ENCODE peak calls at places on chromosomes 6 and 20, in five cellular contexts. One of them, this sample, is unnamed.

GRCh38 chr20:54115172-54115854 is 44.9 kb upstream of the BCAS1 start:
- DNase-seq in A549: peak; percentile 77
- DNase-seq in psoas muscle: no peak
- DNase-seq in uterus: peak; percentile 33
- DNase-seq in endothelial cell of umbilical vein: no peak
- DNase-seq in this sample: no peak

GRCh38 chr6:14360565-14360964 is 243.0 kb downstream of the CD83 start:
- DNase-seq in A549: no peak
- DNase-seq in psoas muscle: no peak
- DNase-seq in uterus: no peak
- DNase-seq in endothelial cell of umbilical vein: no peak
- DNase-seq in this sample: no peak

GRCh38 chr20:20780127-20780822 is 67.8 kb upstream of the RALGAPA2 start:
- DNase-seq in A549: no peak
- DNase-seq in psoas muscle: peak; percentile 91
- DNase-seq in uterus: no peak
- DNase-seq in endothelial cell of umbilical vein: no peak
- DNase-seq in this sample: peak; percentile 71

GRCh38 chr6:44133003-44133931 is 5.9 kb downstream of the TMEM63B start:
- DNase-seq in A549: peak; percentile 35
- DNase-seq in psoas muscle: peak; percentile 44
- DNase-seq in uterus: no peak
- DNase-seq in endothelial cell of umbilical vein: peak; percentile 21
- DNase-seq in this sample: peak; percentile 87

GRCh38 chr20:17916365-17916996 is 52.1 kb downstream of the SNX5 start:
- DNase-seq in A549: no peak
- DNase-seq in psoas muscle: no peak
- DNase-seq in uterus: no peak
- DNase-seq in endothelial cell of umbilical vein: no peak
- DNase-seq in this sample: no peak

GRCh38 chr20:20017852-20018245 is 687 bp downstream of the NAA20 start:
- DNase-seq in A549: peak; percentile 33
- DNase-seq in psoas muscle: no peak
- DNase-seq in uterus: no peak
- DNase-seq in endothelial cell of umbilical vein: peak; percentile 27
- DNase-seq in this sample: no peak

GRCh38 chr6:15945593-15946159 is 183.2 kb upstream of the MYLIP start:
- DNase-seq in A549: no peak
- DNase-seq in psoas muscle: no peak
- DNase-seq in uterus: no peak
- DNase-seq in endothelial cell of umbilical vein: peak; percentile 78
- DNase-seq in this sample: no peak

GRCh38 chr6:160273196-160273595 is 14.6 kb upstream of the SLC22A2 start:
- DNase-seq in A549: no peak
- DNase-seq in psoas muscle: no peak
- DNase-seq in uterus: no peak
- DNase-seq in endothelial cell of umbilical vein: no peak
- DNase-seq in this sample: no peak

GRCh38 chr20:39885975-39886649 is 802.9 kb downstream of the MAFB start:
- DNase-seq in A549: no peak
- DNase-seq in psoas muscle: peak; percentile 68
- DNase-seq in uterus: peak; percentile 64
- DNase-seq in endothelial cell of umbilical vein: peak; percentile 58
- DNase-seq in this sample: peak; percentile 74

GRCh38 chr6:128363020-128363419 is 157.4 kb downstream of the PTPRK start:
- DNase-seq in A549: no peak
- DNase-seq in psoas muscle: no peak
- DNase-seq in uterus: no peak
- DNase-seq in endothelial cell of umbilical vein: no peak
- DNase-seq in this sample: no peak

GRCh38 chr6:128364766-128365519 is 155.5 kb downstream of the PTPRK start:
- DNase-seq in A549: no peak
- DNase-seq in psoas muscle: no peak
- DNase-seq in uterus: no peak
- DNase-seq in endothelial cell of umbilical vein: no peak
- DNase-seq in this sample: no peak

GRCh38 chr6:128367437-128367836 is 153.0 kb downstream of the PTPRK start:
- DNase-seq in A549: no peak
- DNase-seq in psoas muscle: no peak
- DNase-seq in uterus: no peak
- DNase-seq in endothelial cell of umbilical vein: peak; percentile 15
- DNase-seq in this sample: no peak

GRCh38 chr6:128363424-128363823 is 157.0 kb downstream of the PTPRK start:
- DNase-seq in A549: no peak
- DNase-seq in psoas muscle: no peak
- DNase-seq in uterus: no peak
- DNase-seq in endothelial cell of umbilical vein: no peak
- DNase-seq in this sample: no peak

GRCh38 chr6:128365520-128366160 is 154.8 kb downstream of the PTPRK start:
- DNase-seq in A549: no peak
- DNase-seq in psoas muscle: no peak
- DNase-seq in uterus: no peak
- DNase-seq in endothelial cell of umbilical vein: no peak
- DNase-seq in this sample: no peak
- H3K27ac ChIP-seq in A549: no peak overlapping the region
- H3K27ac ChIP-seq in psoas muscle: no peak overlapping the region
- H3K27ac ChIP-seq in uterus: no peak overlapping the region
- H3K27ac ChIP-seq in endothelial cell of umbilical vein: no peak overlapping the region
- H3K27ac ChIP-seq in this sample: no peak overlapping the region

DNA sequence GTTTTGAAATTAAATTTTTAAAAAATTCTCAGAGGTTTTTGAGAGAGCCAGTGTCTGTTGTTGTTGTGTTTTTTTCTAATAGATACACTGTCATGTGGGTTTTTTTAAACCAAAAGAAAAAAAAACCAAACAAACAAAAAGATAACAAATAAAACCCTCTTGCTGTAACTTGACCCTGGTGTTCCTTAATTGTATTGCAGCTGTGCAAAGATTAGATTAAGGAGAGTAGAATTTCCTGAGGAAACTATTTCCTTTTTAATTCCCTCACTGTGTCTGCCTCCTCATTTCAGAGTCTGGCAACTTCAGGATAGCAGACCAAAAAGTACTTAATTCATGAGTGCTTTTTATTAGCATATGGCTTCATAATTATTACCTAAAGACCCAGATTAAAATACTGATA is 281.9 kb downstream of the EPM2A start:
- DNase-seq in A549: no peak
- DNase-seq in psoas muscle: no peak
- DNase-seq in uterus: no peak
- DNase-seq in endothelial cell of umbilical vein: peak; percentile 68
- DNase-seq in this sample: no peak
- TF ChIP-seq CTCF in A549: no peak
- TF ChIP-seq CTCF in psoas muscle: no peak
- TF ChIP-seq CTCF in uterus: no peak
- TF ChIP-seq CTCF in endothelial cell of umbilical vein: peak; percentile 12
- TF ChIP-seq CTCF in this sample: peak; percentile 25

DNA sequence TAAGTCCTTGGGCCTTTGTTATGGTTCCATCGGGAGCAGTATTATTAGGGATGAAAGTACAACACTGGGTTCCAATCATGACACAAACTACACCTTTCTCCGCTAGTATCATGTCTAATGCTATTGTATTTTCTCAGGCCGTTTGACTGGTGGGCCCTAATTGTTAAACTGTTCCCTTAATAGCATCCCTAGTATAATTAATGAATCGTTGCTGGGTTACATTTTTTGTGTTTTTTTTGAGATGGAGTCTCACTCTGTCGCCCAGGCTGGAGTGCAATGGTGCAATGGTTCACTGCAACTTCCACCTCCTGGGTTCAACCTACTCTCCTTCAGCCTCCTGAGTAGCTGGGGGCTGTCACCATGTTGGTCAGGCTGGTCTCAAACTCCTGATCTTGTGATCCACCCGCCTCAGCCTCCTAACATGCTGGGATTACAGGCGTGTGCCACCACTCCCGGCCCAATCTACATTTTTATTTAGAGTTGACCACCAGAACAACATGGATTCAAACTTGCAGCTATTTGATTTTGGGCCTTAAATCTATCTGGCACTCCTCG is 4.1 kb upstream of the ZNFX1 start:
- DNase-seq in A549: no peak
- DNase-seq in psoas muscle: no peak
- DNase-seq in uterus: no peak
- DNase-seq in endothelial cell of umbilical vein: no peak
- DNase-seq in this sample: peak; percentile 43
- H3K9me3 ChIP-seq in A549: peaks cover 9% of the 10 kb centered on the region
- H3K9me3 ChIP-seq in psoas muscle: peaks cover 9% of the 10 kb centered on the region
- H3K9me3 ChIP-seq in uterus: peaks cover 16% of the 10 kb centered on the region
- H3K9me3 ChIP-seq in endothelial cell of umbilical vein: no peaks in the 10 kb centered on the region
- H3K9me3 ChIP-seq in this sample: peaks cover 32% of the 10 kb centered on the region

DNA sequence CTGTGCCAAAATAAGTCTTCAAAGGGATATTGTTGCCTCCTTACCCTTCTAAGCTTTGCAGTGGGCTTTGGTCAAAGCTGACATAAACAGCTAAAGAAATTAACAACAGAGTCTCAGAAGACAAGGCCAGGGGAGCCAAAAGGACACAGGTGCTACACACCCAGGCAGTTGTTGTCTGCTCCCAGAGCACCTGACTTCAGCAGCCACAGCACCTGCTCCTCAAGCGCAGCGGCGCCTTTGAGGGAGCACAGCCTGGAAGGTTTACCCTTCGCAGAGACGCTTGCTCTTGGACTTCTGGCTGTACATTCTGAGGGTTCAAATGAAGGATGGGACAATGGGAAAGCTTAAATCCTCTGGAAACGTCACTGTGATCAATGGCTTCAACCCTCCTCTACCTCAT is 16.6 kb downstream of the B4GALT5 start:
- DNase-seq in A549: no peak
- DNase-seq in psoas muscle: no peak
- DNase-seq in uterus: no peak
- DNase-seq in endothelial cell of umbilical vein: no peak
- DNase-seq in this sample: no peak
- H3K27ac ChIP-seq in A549: peak overlapping the region; percentile 98
- H3K27ac ChIP-seq in psoas muscle: peak overlapping the region; percentile 61
- H3K27ac ChIP-seq in uterus: no peak overlapping the region
- H3K27ac ChIP-seq in endothelial cell of umbilical vein: peak overlapping the region; percentile 87
- H3K27ac ChIP-seq in this sample: no peak overlapping the region

GRCh38 chr20:1335961-1336698 is 7.2 kb upstream of the SDCBP2 start:
- DNase-seq in A549: no peak
- DNase-seq in psoas muscle: no peak
- DNase-seq in uterus: no peak
- DNase-seq in endothelial cell of umbilical vein: peak; percentile 56
- DNase-seq in this sample: no peak

GRCh38 chr20:1334370-1334731 is 5.4 kb upstream of the SDCBP2 start:
- DNase-seq in A549: no peak
- DNase-seq in psoas muscle: no peak
- DNase-seq in uterus: no peak
- DNase-seq in endothelial cell of umbilical vein: no peak
- DNase-seq in this sample: no peak

GRCh38 chr20:1333462-1334369 is 4.8 kb upstream of the SDCBP2 start:
- DNase-seq in A549: no peak
- DNase-seq in psoas muscle: no peak
- DNase-seq in uterus: no peak
- DNase-seq in endothelial cell of umbilical vein: no peak
- DNase-seq in this sample: no peak

GRCh38 chr20:1332749-1333300 is 3.9 kb upstream of the SDCBP2 start:
- DNase-seq in A549: no peak
- DNase-seq in psoas muscle: no peak
- DNase-seq in uterus: no peak
- DNase-seq in endothelial cell of umbilical vein: peak; percentile 73
- DNase-seq in this sample: no peak

GRCh38 chr20:1334761-1335160 is 5.8 kb upstream of the SDCBP2 start:
- DNase-seq in A549: no peak
- DNase-seq in psoas muscle: no peak
- DNase-seq in uterus: no peak
- DNase-seq in endothelial cell of umbilical vein: no peak
- DNase-seq in this sample: no peak
- TF ChIP-seq CTCF in A549: peak; percentile 15
- TF ChIP-seq CTCF in psoas muscle: no peak
- TF ChIP-seq CTCF in uterus: no peak
- TF ChIP-seq CTCF in endothelial cell of umbilical vein: no peak
- TF ChIP-seq CTCF in this sample: no peak

DNA sequence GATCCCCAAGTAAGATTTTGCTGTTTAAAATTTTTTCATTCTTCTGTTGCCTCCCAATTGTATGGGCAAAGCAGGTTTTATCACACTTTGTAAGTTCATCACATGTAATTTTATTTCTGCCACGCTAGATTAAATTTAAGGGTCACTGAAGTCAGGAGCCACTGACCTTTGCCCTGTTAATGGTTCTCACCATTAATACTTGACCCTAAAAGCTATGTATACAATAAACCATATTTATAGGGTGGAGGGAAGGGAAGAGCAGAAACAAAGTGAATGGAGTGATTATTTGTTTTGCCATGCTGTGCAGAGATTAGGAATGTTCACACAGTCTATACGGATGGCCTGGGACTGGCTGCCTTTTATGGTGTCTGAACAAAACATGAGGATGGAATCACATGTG is 186.7 kb downstream of the BMP2 start:
- DNase-seq in A549: no peak
- DNase-seq in psoas muscle: no peak
- DNase-seq in uterus: no peak
- DNase-seq in endothelial cell of umbilical vein: no peak
- DNase-seq in this sample: no peak
- H3K9me3 ChIP-seq in A549: peaks cover 30% of the 10 kb centered on the region
- H3K9me3 ChIP-seq in psoas muscle: no peaks in the 10 kb centered on the region
- H3K9me3 ChIP-seq in uterus: no peaks in the 10 kb centered on the region
- H3K9me3 ChIP-seq in endothelial cell of umbilical vein: no peaks in the 10 kb centered on the region
- H3K9me3 ChIP-seq in this sample: no peaks in the 10 kb centered on the region

This sample was measured in adrenal gland.